ENCODE peak calls at places on chromosomes 1 and 21, in four cellular contexts. One of them, this sample, is unnamed.

GRCh38 chr1:45840704-45841103 is 37.3 kb downstream of the MAST2 start:
- DNase-seq in transverse colon: no peak
- DNase-seq in A549: no peak
- DNase-seq in uterus: no peak
- DNase-seq in this sample: no peak

GRCh38 chr1:43653339-43653738 is 3.4 kb downstream of the KDM4A start:
- DNase-seq in transverse colon: no peak
- DNase-seq in A549: peak
- DNase-seq in uterus: no peak
- DNase-seq in this sample: no peak

GRCh38 chr1:10724948-10725852 is 71.2 kb downstream of the CASZ1 start:
- DNase-seq in transverse colon: no peak
- DNase-seq in A549: no peak
- DNase-seq in uterus: peak
- DNase-seq in this sample: no peak

GRCh38 chr1:230629511-230629910 is 12.8 kb upstream of the COG2 start:
- DNase-seq in transverse colon: no peak
- DNase-seq in A549: no peak
- DNase-seq in uterus: no peak
- DNase-seq in this sample: no peak

GRCh38 chr1:160083968-160084770 is 2.8 kb downstream of the KCNJ9 start:
- DNase-seq in transverse colon: peak
- DNase-seq in A549: peak
- DNase-seq in uterus: no peak
- DNase-seq in this sample: no peak

GRCh38 chr1:7580923-7581753 is 190.0 kb upstream of the VAMP3 start:
- DNase-seq in transverse colon: no peak
- DNase-seq in A549: no peak
- DNase-seq in uterus: no peak
- DNase-seq in this sample: no peak

GRCh38 chr1:202324646-202325045 is 17.1 kb downstream of the UBE2T start:
- DNase-seq in transverse colon: no peak
- DNase-seq in A549: no peak
- DNase-seq in uterus: no peak
- DNase-seq in this sample: no peak

GRCh38 chr21:42964086-42964485 is 10.3 kb upstream of the PKNOX1 start:
- DNase-seq in transverse colon: no peak
- DNase-seq in A549: no peak
- DNase-seq in uterus: no peak
- DNase-seq in this sample: no peak

GRCh38 chr1:55623339-55623738 is 408.2 kb upstream of the USP24 start:
- DNase-seq in transverse colon: peak
- DNase-seq in A549: no peak
- DNase-seq in uterus: peak
- DNase-seq in this sample: no peak

GRCh38 chr1:16628361-16629111 is 15.2 kb upstream of the NBPF1 start:
- DNase-seq in transverse colon: peak
- DNase-seq in A549: no peak
- DNase-seq in uterus: peak
- DNase-seq in this sample: no peak

DNA sequence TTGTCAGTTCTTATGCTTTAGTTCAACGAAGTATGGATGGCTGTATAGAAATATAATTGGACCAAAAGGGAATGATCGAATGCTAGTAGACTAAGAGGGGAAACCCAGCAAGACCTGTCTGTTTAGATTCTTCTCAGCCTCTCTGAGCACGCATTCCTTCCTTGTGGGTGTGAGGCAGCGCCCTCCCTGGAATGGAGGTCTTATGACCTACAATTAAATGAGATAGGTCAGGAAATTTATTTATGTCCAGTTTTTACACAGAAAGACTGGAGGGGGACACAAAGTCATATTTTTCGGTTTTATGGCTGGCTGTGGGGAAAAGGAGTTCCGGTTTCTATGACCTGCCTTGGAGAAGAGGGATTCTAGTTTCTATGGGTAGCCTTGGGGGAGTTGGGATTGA is 66.1 kb downstream of the KCNK1 start:
- DNase-seq in transverse colon: no peak
- DNase-seq in A549: no peak
- DNase-seq in uterus: no peak
- DNase-seq in this sample: no peak
- TF ChIP-seq POLR2A in transverse colon: no peak
- TF ChIP-seq POLR2A in A549: no peak
- TF ChIP-seq POLR2A in uterus: no peak
- TF ChIP-seq POLR2A in this sample: no peak

DNA sequence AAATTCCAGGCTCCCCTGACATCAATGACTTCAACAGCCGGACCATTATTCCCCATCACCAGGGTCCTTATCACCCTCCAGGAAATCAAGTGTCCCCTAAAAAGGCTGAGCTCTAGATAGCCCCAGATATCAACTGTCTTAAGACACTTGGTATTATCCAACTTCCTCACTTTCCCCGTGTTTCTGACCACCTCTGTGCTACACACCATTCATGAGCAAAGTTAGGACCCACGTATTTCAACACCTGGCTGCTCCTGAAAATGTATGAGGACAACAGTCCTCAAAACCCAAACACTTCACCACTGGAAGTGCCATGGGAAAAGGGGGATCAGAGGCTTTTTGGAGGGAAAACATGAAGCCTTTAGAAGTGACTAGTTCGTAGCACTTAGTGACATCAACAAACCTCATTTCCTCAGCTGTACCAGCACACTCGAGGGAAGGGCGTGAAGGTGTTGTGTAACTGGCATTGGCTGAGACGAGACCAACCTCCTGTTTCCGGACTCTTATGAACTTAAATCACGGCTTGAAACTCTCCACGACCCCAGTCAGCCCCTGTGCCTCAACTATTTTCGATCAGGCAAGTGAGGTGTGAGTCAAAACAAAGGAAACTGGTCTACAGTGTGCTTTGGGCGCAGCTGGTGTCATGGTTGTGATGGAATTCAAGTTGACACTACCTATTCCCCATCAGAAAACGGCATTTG is 4.1 kb upstream of the CHD5 start:
- DNase-seq in transverse colon: no peak
- DNase-seq in A549: no peak
- DNase-seq in uterus: no peak
- DNase-seq in this sample: no peak
- TF ChIP-seq POLR2A in transverse colon: no peak
- TF ChIP-seq POLR2A in A549: no peak
- TF ChIP-seq POLR2A in uterus: no peak
- TF ChIP-seq POLR2A in this sample: no peak

GRCh38 chr1:245650441-245650840 is 495.7 kb downstream of the KIF26B start:
- DNase-seq in transverse colon: no peak
- DNase-seq in A549: no peak
- DNase-seq in uterus: no peak
- DNase-seq in this sample: no peak
- TF ChIP-seq POLR2A in transverse colon: no peak
- TF ChIP-seq POLR2A in A549: no peak
- TF ChIP-seq POLR2A in uterus: no peak
- TF ChIP-seq POLR2A in this sample: no peak

GRCh38 chr1:6554907-6555778 is at the start of gene TAS1R1:
- DNase-seq in transverse colon: peak
- DNase-seq in A549: no peak
- DNase-seq in uterus: peak
- DNase-seq in this sample: no peak

GRCh38 chr1:6560267-6560666 is 5.2 kb downstream of the TAS1R1 start:
- DNase-seq in transverse colon: no peak
- DNase-seq in A549: no peak
- DNase-seq in uterus: no peak
- DNase-seq in this sample: no peak

GRCh38 chr1:6557597-6557996 is 2.5 kb downstream of the TAS1R1 start:
- DNase-seq in transverse colon: no peak
- DNase-seq in A549: no peak
- DNase-seq in uterus: no peak
- DNase-seq in this sample: no peak

GRCh38 chr1:6554031-6554906 is at the start of gene NOL9:
- DNase-seq in transverse colon: peak
- DNase-seq in A549: peak
- DNase-seq in uterus: peak
- DNase-seq in this sample: peak
- TF ChIP-seq POLR2A in transverse colon: peak
- TF ChIP-seq POLR2A in A549: peak
- TF ChIP-seq POLR2A in uterus: peak
- TF ChIP-seq POLR2A in this sample: peak

DNA sequence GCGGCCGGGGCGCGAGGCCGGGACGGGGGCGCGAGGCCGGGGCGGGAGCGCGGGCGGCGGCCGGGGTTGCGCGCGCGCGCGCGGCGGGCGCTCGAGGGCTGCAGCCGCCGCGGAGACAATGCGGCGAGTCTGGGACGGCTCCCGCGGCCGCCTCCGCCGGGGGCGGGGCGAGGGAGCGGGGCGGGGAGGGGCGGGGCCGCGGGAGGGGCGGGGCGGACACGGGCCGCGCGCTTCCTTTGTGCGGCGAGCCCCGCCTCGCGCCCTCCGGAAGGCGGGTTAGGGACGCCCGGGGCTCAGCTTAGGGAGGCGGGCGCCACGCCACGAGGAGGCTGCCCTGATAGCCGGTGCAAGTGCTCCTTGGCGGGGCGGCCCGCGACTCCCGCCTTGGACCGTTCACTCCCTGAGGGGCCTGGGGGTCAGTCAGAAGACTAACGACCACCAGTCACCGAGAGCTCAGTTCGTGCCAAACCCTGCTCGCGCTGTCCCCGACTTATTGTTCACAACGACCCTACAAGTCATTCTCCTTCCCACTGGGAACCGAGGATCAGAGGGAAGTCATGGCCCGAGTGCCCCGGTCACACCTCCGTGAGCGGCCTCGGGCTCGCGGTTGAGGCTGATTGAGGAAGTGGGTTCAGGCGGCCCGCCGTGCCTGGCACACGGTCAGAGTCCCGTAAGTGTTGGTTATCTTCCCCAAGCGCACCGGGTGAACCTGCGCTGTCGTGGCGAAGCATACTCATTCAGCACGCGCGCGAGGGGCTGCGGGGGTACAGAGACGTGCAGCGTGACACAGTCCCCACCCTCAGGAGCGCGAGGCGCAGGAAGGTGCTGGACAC is 29.1 kb upstream of the A3GALT2 start:
- DNase-seq in transverse colon: peak
- DNase-seq in A549: peak
- DNase-seq in uterus: peak
- DNase-seq in this sample: peak
- TF ChIP-seq POLR2A in transverse colon: peak
- TF ChIP-seq POLR2A in A549: peak
- TF ChIP-seq POLR2A in uterus: peak
- TF ChIP-seq POLR2A in this sample: peak